ENCODE peak calls at places on chromosomes 16 and 17, in four cellular contexts. One of them, this sample, is unnamed.

GRCh38 chr17:77526259-77526711 is 385.5 kb downstream of the SEC14L1 start:
- DNase-seq in left lung: no peak
- DNase-seq in GM23248: no peak
- DNase-seq in BE2C: no peak
- DNase-seq in this sample: no peak

GRCh38 chr16:23917621-23918020 is 81.8 kb downstream of the PRKCB start:
- DNase-seq in left lung: no peak
- DNase-seq in GM23248: no peak
- DNase-seq in BE2C: no peak
- DNase-seq in this sample: no peak

GRCh38 chr17:57586099-57586702 is 158.9 kb downstream of the CCDC182 start:
- DNase-seq in left lung: no peak
- DNase-seq in GM23248: no peak
- DNase-seq in BE2C: peak
- DNase-seq in this sample: no peak

GRCh38 chr16:57600048-57600835 is 28.2 kb upstream of the ADGRG1 start:
- DNase-seq in left lung: peak
- DNase-seq in GM23248: peak
- DNase-seq in BE2C: peak
- DNase-seq in this sample: peak

GRCh38 chr16:30805370-30806169 is 18.6 kb upstream of the ZNF629 start:
- DNase-seq in GM23248: peak
- DNase-seq in left lung: peak
- DNase-seq in BE2C: peak
- DNase-seq in this sample: peak

GRCh38 chr16:7218936-7219335 is 113.7 kb upstream of the RBFOX1 start:
- DNase-seq in BE2C: no peak
- DNase-seq in left lung: no peak
- DNase-seq in GM23248: no peak
- DNase-seq in this sample: no peak

GRCh38 chr16:50478773-50479149 is 69.4 kb upstream of the NKD1 start:
- DNase-seq in BE2C: peak
- DNase-seq in GM23248: no peak
- DNase-seq in left lung: no peak
- DNase-seq in this sample: no peak

GRCh38 chr16:54275956-54276355 is 10.6 kb downstream of the IRX3 start:
- DNase-seq in BE2C: no peak
- DNase-seq in GM23248: no peak
- DNase-seq in left lung: no peak
- DNase-seq in this sample: no peak

GRCh38 chr17:34639706-34640425 is 60.5 kb downstream of the TMEM132E start:
- DNase-seq in GM23248: no peak
- DNase-seq in BE2C: no peak
- DNase-seq in left lung: no peak
- DNase-seq in this sample: no peak

GRCh38 chr16:30567991-30568638 is 3.4 kb downstream of the ZNF688 start:
- DNase-seq in GM23248: peak
- DNase-seq in left lung: peak
- DNase-seq in BE2C: no peak
- DNase-seq in this sample: peak

GRCh38 chr16:71426069-71426879 is 15.6 kb downstream of the TLE7 start:
- DNase-seq in left lung: peak
- DNase-seq in BE2C: peak
- DNase-seq in GM23248: peak
- DNase-seq in this sample: peak

GRCh38 chr16:1530883-1531637 is 2.4 kb upstream of the TMEM204 start:
- DNase-seq in left lung: peak
- DNase-seq in GM23248: peak
- DNase-seq in BE2C: peak
- DNase-seq in this sample: peak

GRCh38 chr16:67936876-67937605 is 391 bp upstream of the PSMB10 start:
- DNase-seq in BE2C: no peak
- DNase-seq in left lung: no peak
- DNase-seq in GM23248: peak
- DNase-seq in this sample: no peak

GRCh38 chr16:9042943-9043680 is 48.3 kb upstream of the HAPSTR1 start:
- DNase-seq in GM23248: peak
- DNase-seq in BE2C: no peak
- DNase-seq in left lung: no peak
- DNase-seq in this sample: peak

GRCh38 chr17:59521465-59522126 is 43.8 kb upstream of the DHX40 start:
- DNase-seq in left lung: no peak
- DNase-seq in GM23248: peak
- DNase-seq in BE2C: peak
- DNase-seq in this sample: peak

GRCh38 chr17:73341350-73342056 is 29.7 kb upstream of the CDC42EP4 start:
- DNase-seq in GM23248: no peak
- DNase-seq in BE2C: no peak
- DNase-seq in left lung: no peak
- DNase-seq in this sample: no peak

GRCh38 chr16:68250951-68251350 is 5.8 kb downstream of the PLA2G15 start:
- DNase-seq in left lung: no peak
- DNase-seq in GM23248: no peak
- DNase-seq in BE2C: no peak
- DNase-seq in this sample: no peak

GRCh38 chr17:56230660-56231059 is 77.4 kb downstream of the ANKFN1 start:
- DNase-seq in BE2C: no peak
- DNase-seq in GM23248: peak
- DNase-seq in left lung: no peak
- DNase-seq in this sample: peak

GRCh38 chr16:61289141-61289540 is 747.1 kb downstream of the CDH8 start:
- DNase-seq in GM23248: no peak
- DNase-seq in left lung: no peak
- DNase-seq in BE2C: no peak
- DNase-seq in this sample: no peak

DNA sequence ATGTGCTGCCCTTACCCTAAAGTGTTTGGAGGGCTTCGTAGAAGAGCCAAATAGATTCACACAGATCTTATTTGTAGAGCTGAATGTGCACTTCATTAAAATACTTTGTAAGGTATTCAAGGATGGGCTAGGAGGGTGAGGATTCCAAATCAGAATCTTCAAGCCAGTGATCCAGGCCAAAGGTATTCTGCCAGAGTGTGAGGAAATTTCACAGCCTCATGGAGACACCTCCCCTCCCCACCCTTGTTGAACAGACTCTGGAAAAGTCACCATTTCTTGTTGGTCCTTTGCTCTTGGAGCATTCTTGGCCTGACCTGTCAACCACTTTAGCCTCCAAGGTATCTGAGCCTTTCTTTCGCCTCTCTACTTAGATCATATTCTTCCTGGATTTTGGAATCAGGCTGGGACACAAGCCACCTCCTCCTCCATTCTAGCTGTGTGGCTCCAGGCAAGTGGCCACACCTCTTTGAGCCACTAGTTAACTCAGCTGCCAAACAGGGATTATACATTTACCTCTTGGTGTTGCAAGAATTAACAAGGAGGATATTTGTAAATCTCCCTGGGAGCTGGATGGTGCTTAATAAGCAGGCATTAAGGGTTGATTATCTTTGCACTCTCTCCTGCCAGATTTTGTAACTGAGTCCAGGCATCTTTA is 193.4 kb downstream of the WWOX start:
- DNase-seq in BE2C: no peak
- DNase-seq in GM23248: no peak
- DNase-seq in left lung: no peak
- DNase-seq in this sample: no peak
- H3K4me3 ChIP-seq in BE2C: no peak
- H3K4me3 ChIP-seq in GM23248: no peak
- H3K4me3 ChIP-seq in left lung: no peak
- H3K4me3 ChIP-seq in this sample: no peak

GRCh38 chr17:76451480-76451879 is 1.5 kb downstream of the UBE2O start:
- DNase-seq in GM23248: no peak
- DNase-seq in left lung: no peak
- DNase-seq in BE2C: no peak
- DNase-seq in this sample: no peak
- H3K4me3 ChIP-seq in GM23248: peak
- H3K4me3 ChIP-seq in left lung: no peak
- H3K4me3 ChIP-seq in BE2C: peak
- H3K4me3 ChIP-seq in this sample: peak

GRCh38 chr17:42311240-42312034 is 23.1 kb downstream of the STAT5A start:
- DNase-seq in GM23248: peak
- DNase-seq in BE2C: peak
- DNase-seq in left lung: peak
- DNase-seq in this sample: peak

GRCh38 chr17:42313773-42314566 is 25.7 kb downstream of the STAT5A start:
- DNase-seq in GM23248: no peak
- DNase-seq in left lung: no peak
- DNase-seq in BE2C: no peak
- DNase-seq in this sample: peak

GRCh38 chr17:42312285-42313130 is 24.2 kb downstream of the STAT5A start:
- DNase-seq in GM23248: peak
- DNase-seq in left lung: peak
- DNase-seq in BE2C: peak
- DNase-seq in this sample: peak

GRCh38 chr17:42312035-42312284 is 23.7 kb downstream of the STAT5A start:
- DNase-seq in GM23248: no peak
- DNase-seq in BE2C: no peak
- DNase-seq in left lung: no peak
- DNase-seq in this sample: no peak

DNA sequence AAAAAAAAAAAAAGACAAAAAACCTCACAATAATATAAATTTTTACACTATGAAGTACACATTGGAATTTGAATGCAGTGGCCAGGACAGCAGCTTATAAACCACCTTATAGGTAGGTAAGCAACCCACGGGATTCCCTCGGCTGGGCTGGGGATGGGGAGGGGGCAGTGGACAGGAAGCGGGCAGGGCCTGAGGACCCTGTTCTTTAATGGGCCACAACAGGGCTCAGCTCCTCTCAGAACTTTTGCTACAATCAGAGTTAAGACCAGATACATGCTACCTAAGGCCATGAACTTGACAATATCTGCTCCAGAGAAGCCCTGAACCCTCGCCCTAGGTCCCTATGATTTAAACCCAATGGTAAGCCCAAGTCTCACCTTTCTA is 25.1 kb downstream of the STAT5A start:
- DNase-seq in GM23248: no peak
- DNase-seq in BE2C: no peak
- DNase-seq in left lung: no peak
- DNase-seq in this sample: no peak
- H3K4me3 ChIP-seq in GM23248: no peak
- H3K4me3 ChIP-seq in BE2C: no peak
- H3K4me3 ChIP-seq in left lung: no peak
- H3K4me3 ChIP-seq in this sample: no peak

GRCh38 chr17:8152981-8153549 is 861 bp upstream of the PER1 start:
- DNase-seq in BE2C: no peak
- DNase-seq in GM23248: peak
- DNase-seq in left lung: peak
- DNase-seq in this sample: no peak

GRCh38 chr17:8153957-8154607 is 1.9 kb upstream of the PER1 start:
- DNase-seq in GM23248: peak
- DNase-seq in left lung: peak
- DNase-seq in BE2C: peak
- DNase-seq in this sample: peak

GRCh38 chr17:8154608-8155152 is 2.5 kb upstream of the PER1 start:
- DNase-seq in GM23248: no peak
- DNase-seq in BE2C: no peak
- DNase-seq in left lung: no peak
- DNase-seq in this sample: peak

GRCh38 chr17:8152112-8152775 is at the start of gene PER1:
- DNase-seq in BE2C: peak
- DNase-seq in GM23248: peak
- DNase-seq in left lung: peak
- DNase-seq in this sample: peak

GRCh38 chr17:8153550-8153956 is 1.3 kb upstream of the PER1 start:
- DNase-seq in BE2C: no peak
- DNase-seq in GM23248: peak
- DNase-seq in left lung: peak
- DNase-seq in this sample: peak
- H3K4me3 ChIP-seq in BE2C: no peak
- H3K4me3 ChIP-seq in GM23248: peak
- H3K4me3 ChIP-seq in left lung: peak
- H3K4me3 ChIP-seq in this sample: peak

GRCh38 chr17:65559483-65559801 is 2.0 kb downstream of the AXIN2 start:
- DNase-seq in left lung: no peak
- DNase-seq in BE2C: no peak
- DNase-seq in GM23248: peak
- DNase-seq in this sample: no peak
- H3K4me3 ChIP-seq in left lung: no peak
- H3K4me3 ChIP-seq in BE2C: no peak
- H3K4me3 ChIP-seq in GM23248: peak
- H3K4me3 ChIP-seq in this sample: peak

GRCh38 chr17:3415610-3416009 is 4.4 kb downstream of the OR3A3 start:
- DNase-seq in left lung: no peak
- DNase-seq in GM23248: no peak
- DNase-seq in BE2C: no peak
- DNase-seq in this sample: no peak

DNA sequence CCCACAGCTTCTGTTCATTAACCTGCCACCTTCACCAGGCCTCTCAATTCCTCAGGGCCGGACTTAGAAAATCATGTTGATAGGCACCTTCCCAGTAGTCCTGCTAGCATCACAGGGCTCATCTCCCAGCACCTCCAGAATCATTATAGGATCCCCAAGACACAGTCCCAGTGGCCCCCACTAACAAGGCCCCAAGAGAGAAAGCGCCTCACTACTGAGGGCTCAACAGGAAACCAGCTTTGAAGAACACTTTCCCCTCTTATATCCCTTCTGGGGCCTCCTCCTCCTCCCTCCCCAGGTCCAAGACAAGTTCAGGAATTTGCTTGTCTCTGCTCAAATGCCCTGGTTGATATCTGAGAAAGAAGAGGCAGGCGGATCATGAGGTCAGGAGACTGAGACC is at the start of gene OR3A3:
- DNase-seq in left lung: no peak
- DNase-seq in GM23248: no peak
- DNase-seq in BE2C: no peak
- DNase-seq in this sample: no peak
- H3K4me3 ChIP-seq in left lung: no peak
- H3K4me3 ChIP-seq in GM23248: no peak
- H3K4me3 ChIP-seq in BE2C: no peak
- H3K4me3 ChIP-seq in this sample: no peak

This sample was measured in fibroblast of mammary gland.